ENCODE peak calls at places on chromosome 3, in nine cellular contexts. Z is brain microvascular endothelial cell; U is effector memory CD8-positive, alpha-beta T cell; B is GM03348; V is stimulated activated CD4-positive, alpha-beta T cell treated with anti-CD3 and anti-CD28 coated beads, TNF-alpha, amount 100 ng/mL, for 24 hours; Q is sigmoid colon; L is GM13977; D is AG08395; N is stimulated activated naive CD8-positive, alpha-beta T cell treated with anti-CD3 and anti-CD28 coated beads, Interleukin-15, amount 100 ng/mL, for 72 hours. X is an unnamed sample.
A peak's percentile ranks its signal among the peaks of the same experiment; 100 is the strongest.

GRCh38 chr3:49609815-49610214 is 55.5 kb downstream of the BSN start:
- DNase-seq in D (peak; percentile 1), V (no peak), N (no peak), B (no peak), U (no peak), L (no peak), Q (no peak), Z (no peak), X (no peak)

GRCh38 chr3:81216192-81216591 is 545.3 kb downstream of the GBE1 start:
- DNase-seq in Q (no peak), N (no peak), B (peak; percentile 34), Z (peak; percentile 27), D (no peak), V (no peak), L (no peak), U (no peak), X (no peak)

GRCh38 chr3:109268181-109268580 is 48.1 kb downstream of the DPPA2 start:
- DNase-seq in L (no peak), V (no peak), B (no peak), Q (no peak), N (no peak), U (no peak), Z (peak; percentile 1), D (no peak), X (no peak)

GRCh38 chr3:131804565-131805133 is 230.2 kb downstream of the CPNE4 start:
- DNase-seq in U (no peak), L (no peak), Q (no peak), V (no peak), Z (no peak), D (no peak), B (no peak), N (no peak), X (no peak)

GRCh38 chr3:81723732-81724313 is 37.6 kb downstream of the GBE1 start:
- DNase-seq in B (peak; percentile 6), D (peak; percentile 23), Q (no peak), L (no peak), V (no peak), Z (peak; percentile 68), U (no peak), N (no peak), X (no peak)

GRCh38 chr3:128095222-128095703 is 28.3 kb downstream of the RUVBL1 start:
- DNase-seq in B (peak; percentile 91), V (peak; percentile 71), N (peak; percentile 74), U (peak; percentile 82), Z (peak; percentile 79), L (peak; percentile 80), Q (peak; percentile 86), D (peak; percentile 90), X (peak; percentile 63)

GRCh38 chr3:18758047-18758704 is 333.0 kb upstream of the SATB1 start:
- DNase-seq in B (peak; percentile 1), V (no peak), Z (no peak), U (peak; percentile 43), N (peak; percentile 50), Q (no peak), L (peak; percentile 12), D (no peak), X (peak; percentile 74)

GRCh38 chr3:18740631-18741583 is 315.8 kb upstream of the SATB1 start:
- DNase-seq in V (peak; percentile 45), Z (no peak), D (no peak), N (peak; percentile 82), L (peak; percentile 5), U (peak; percentile 51), Q (no peak), B (no peak), X (peak; percentile 73)

GRCh38 chr3:150733373-150733935 is 29.5 kb downstream of the SIAH2 start:
- DNase-seq in B (no peak), L (no peak), U (no peak), Q (no peak), N (no peak), Z (peak; percentile 40), D (no peak), V (no peak), X (no peak)

GRCh38 chr3:8441969-8442559 is 59.6 kb upstream of the LMCD1 start:
- DNase-seq in D (peak; percentile 78), U (no peak), L (peak; percentile 62), V (no peak), Z (peak; percentile 64), N (no peak), Q (no peak), B (peak; percentile 83), X (no peak)

GRCh38 chr3:3800685-3801509 is 1.7 kb downstream of the LRRN1 start:
- DNase-seq in N (peak; percentile 11), L (no peak), Z (no peak), U (no peak), V (peak; percentile 2), B (peak; percentile 14), Q (no peak), D (no peak), X (peak; percentile 2)

GRCh38 chr3:107983247-107983646 is 107.6 kb downstream of the CD47 start:
- DNase-seq in L (no peak), N (no peak), V (no peak), U (no peak), B (no peak), Q (no peak), D (no peak), Z (no peak), X (no peak)

GRCh38 chr3:157460253-157460652 is 23.6 kb downstream of the PTX3 start:
- DNase-seq in L (no peak), Z (peak; percentile 48), D (no peak), V (no peak), U (no peak), B (no peak), N (no peak), Q (no peak), X (no peak)

GRCh38 chr3:133838296-133838789 is 32.7 kb downstream of the SRPRB start:
- DNase-seq in L (no peak), V (no peak), Z (no peak), D (no peak), U (no peak), B (no peak), Q (no peak), N (no peak), X (no peak)

GRCh38 chr3:43838877-43839276 is 148.1 kb downstream of the ABHD5 start:
- DNase-seq in N (no peak), U (no peak), D (no peak), Z (no peak), Q (no peak), B (no peak), V (no peak), L (no peak), X (no peak)

GRCh38 chr3:20123121-20123652 is 62.8 kb downstream of the SGO1 start:
- DNase-seq in V (no peak), Z (no peak), U (no peak), D (no peak), B (no peak), L (no peak), Q (no peak), N (no peak), X (no peak)

GRCh38 chr3:156964562-156964961 is 138.4 kb downstream of the LEKR1 start:
- DNase-seq in L (no peak), V (no peak), Q (no peak), B (peak; percentile 28), U (no peak), N (no peak), D (peak; percentile 23), Z (no peak), X (no peak)

GRCh38 chr3:197021231-197021630 is 8.4 kb downstream of the MELTF start:
- DNase-seq in B (no peak), D (no peak), L (peak; percentile 10), U (no peak), N (no peak), Z (no peak), V (no peak), Q (peak; percentile 46), X (no peak)

GRCh38 chr3:8884630-8885290 is 78.5 kb downstream of the RAD18 start:
- DNase-seq in Z (no peak), N (no peak), U (no peak), V (no peak), Q (no peak), D (no peak), L (no peak), B (no peak), X (no peak)

GRCh38 chr3:8793242-8793641 is 23.8 kb upstream of the OXTR start:
- DNase-seq in B (peak; percentile 72), Q (no peak), V (no peak), Z (peak; percentile 83), L (no peak), U (no peak), D (peak; percentile 86), N (no peak), X (no peak)

GRCh38 chr3:46517016-46517770 is 19.4 kb downstream of the RTP3 start:
- DNase-seq in Q (no peak), D (peak; percentile 81), V (no peak), L (no peak), N (no peak), U (no peak), B (peak; percentile 58), Z (peak; percentile 87), X (no peak)

GRCh38 chr3:141812091-141812490 is 48.9 kb downstream of the GRK7 start:
- DNase-seq in U (no peak), Q (no peak), V (no peak), B (no peak), Z (no peak), L (no peak), N (no peak), D (no peak), X (no peak)

GRCh38 chr3:126912491-126913195 is 70.3 kb upstream of the PLXNA1 start:
- DNase-seq in U (no peak), D (no peak), Q (no peak), V (no peak), L (no peak), Z (no peak), B (no peak), N (no peak), X (no peak)